ENCODE peak calls at places on chromosome 4, in ten cellular contexts. U is sigmoid colon, D is transverse colon, N is K562, X is GM23338, G is suprapubic skin, I is spleen, T is H1, S is HCT116, L is upper lobe of left lung. W is an unnamed sample.

GRCh38 chr4:153014460-153014859 is 78.3 kb downstream of the FHDC1 start:
- DNase-seq in T (no peak), N (no peak), L (no peak), U (no peak), D (no peak), S (no peak), I (no peak), X (no peak), G (no peak), W (no peak)

GRCh38 chr4:3665360-3665891 is 100.8 kb upstream of the ADRA2C start:
- DNase-seq in N (no peak), S (no peak), U (no peak), I (no peak), T (no peak), X (no peak), G (no peak), D (no peak), L (no peak), W (no peak)

GRCh38 chr4:43732829-43733426 is 715.7 kb downstream of the KCTD8 start:
- DNase-seq in X (no peak), N (no peak), T (no peak), I (no peak), U (no peak), D (no peak), S (no peak), G (no peak), L (no peak), W (no peak)

GRCh38 chr4:66649236-66649635 is 896.1 kb downstream of the CENPC start:
- DNase-seq in X (no peak), T (no peak), I (no peak), N (no peak), G (no peak), D (no peak), L (no peak), S (no peak), U (no peak), W (no peak)

GRCh38 chr4:176198316-176198903 is 3.0 kb upstream of the SPATA4 start:
- DNase-seq in G (no peak), D (peak; percentile 25), N (no peak), X (peak; percentile 65), U (peak; percentile 30), S (no peak), L (no peak), T (no peak), I (no peak), W (no peak)

GRCh38 chr4:169484485-169484884 is 127.9 kb downstream of the NEK1 start:
- DNase-seq in S (no peak), I (no peak), X (peak; percentile 7), N (no peak), D (no peak), G (no peak), U (no peak), L (no peak), T (no peak), W (no peak)

GRCh38 chr4:143359794-143360193 is 23.1 kb downstream of the GAB1 start:
- DNase-seq in T (no peak), L (no peak), X (no peak), U (no peak), G (no peak), S (no peak), D (no peak), I (no peak), N (no peak), W (no peak)

GRCh38 chr4:5524900-5525299 is 183.5 kb downstream of the EVC2 start:
- DNase-seq in U (no peak), S (no peak), L (no peak), I (no peak), D (no peak), N (no peak), G (no peak), T (no peak), X (peak; percentile 8), W (no peak)

GRCh38 chr4:52640808-52641595 is 18.1 kb downstream of the USP46 start:
- DNase-seq in X (no peak), T (no peak), D (no peak), N (no peak), S (peak; percentile 53), I (no peak), G (no peak), U (no peak), L (no peak), W (no peak)

GRCh38 chr4:142778430-142778829 is 67.7 kb downstream of the INPP4B start:
- DNase-seq in N (no peak), I (no peak), X (no peak), D (no peak), G (no peak), U (no peak), L (no peak), S (no peak), T (no peak), W (no peak)

GRCh38 chr4:183823394-183823793 is 81.7 kb upstream of the STOX2 start:
- DNase-seq in S (no peak), L (no peak), I (no peak), X (no peak), N (no peak), T (no peak), G (no peak), D (peak; percentile 44), U (no peak), W (no peak)

GRCh38 chr4:88818650-88819470 is 121.2 kb upstream of the NAP1L5 start:
- DNase-seq in L (no peak), D (peak; percentile 71), T (no peak), N (no peak), I (no peak), X (peak; percentile 76), S (peak; percentile 31), G (no peak), U (peak; percentile 75), W (no peak)

GRCh38 chr4:88827442-88827841 is 129.8 kb upstream of the NAP1L5 start:
- DNase-seq in G (no peak), L (no peak), T (no peak), X (no peak), I (no peak), D (no peak), N (no peak), U (no peak), S (no peak), W (no peak)

GRCh38 chr4:88820723-88821368 is 123.2 kb upstream of the NAP1L5 start:
- DNase-seq in I (no peak), U (no peak), G (no peak), X (peak; percentile 12), L (no peak), N (no peak), D (no peak), T (no peak), S (no peak), W (no peak)

GRCh38 chr4:88822034-88822433 is 124.4 kb upstream of the NAP1L5 start:
- DNase-seq in N (no peak), G (no peak), I (no peak), D (no peak), L (no peak), X (no peak), T (no peak), S (no peak), U (no peak), W (no peak)

GRCh38 chr4:88823058-88823919 is 125.7 kb upstream of the NAP1L5 start:
- DNase-seq in G (peak; percentile 90), T (peak; percentile 59), S (peak; percentile 29), X (peak; percentile 88), L (no peak), I (peak; percentile 91), N (peak; percentile 74), U (peak; percentile 97), D (peak; percentile 90), W (no peak)
- TF ChIP-seq POLR2AphosphoS5 in G (no peak), T (no peak), S (no peak), X (no peak), L (peak; percentile 48), I (peak; percentile 79), N (peak; percentile 50), U (peak; percentile 80), D (peak; percentile 95), W (no peak)

GRCh38 chr4:124940387-124940786 is 227.9 kb upstream of the ANKRD50 start:
- DNase-seq in T (no peak), U (no peak), D (no peak), N (no peak), S (peak; percentile 62), X (no peak), L (no peak), I (no peak), G (no peak), W (no peak)
- TF ChIP-seq POLR2AphosphoS5 in T (no peak), U (peak; percentile 23), D (peak; percentile 11), N (no peak), S (no peak), X (no peak), L (no peak), I (no peak), G (no peak), W (no peak)

GRCh38 chr4:124433044-124433443 is 279.5 kb downstream of the ANKRD50 start:
- DNase-seq in I (no peak), G (no peak), L (no peak), N (no peak), S (no peak), D (no peak), U (no peak), T (no peak), X (no peak), W (no peak)
- TF ChIP-seq POLR2AphosphoS5 in I (no peak), G (no peak), L (no peak), N (no peak), S (no peak), D (no peak), U (no peak), T (no peak), X (no peak), W (no peak)

GRCh38 chr4:26323807-26324206 is 3.0 kb downstream of the RBPJ start:
- DNase-seq in I (no peak), G (no peak), T (no peak), L (no peak), U (no peak), D (no peak), X (no peak), N (no peak), S (no peak), W (no peak)

GRCh38 chr4:26325191-26325590 is 4.4 kb downstream of the RBPJ start:
- DNase-seq in D (no peak), N (no peak), X (peak; percentile 70), S (peak; percentile 35), L (no peak), U (no peak), I (no peak), T (no peak), G (no peak), W (no peak)

GRCh38 chr4:26330186-26330787 is 9.5 kb downstream of the RBPJ start:
- DNase-seq in L (no peak), U (no peak), D (no peak), N (peak; percentile 30), S (peak; percentile 53), T (no peak), G (no peak), X (peak; percentile 83), I (no peak), W (no peak)

GRCh38 chr4:26330946-26331345 is 10.1 kb downstream of the RBPJ start:
- DNase-seq in S (no peak), D (no peak), N (no peak), L (no peak), T (no peak), U (no peak), G (no peak), X (peak; percentile 71), I (no peak), W (no peak)

DNA sequence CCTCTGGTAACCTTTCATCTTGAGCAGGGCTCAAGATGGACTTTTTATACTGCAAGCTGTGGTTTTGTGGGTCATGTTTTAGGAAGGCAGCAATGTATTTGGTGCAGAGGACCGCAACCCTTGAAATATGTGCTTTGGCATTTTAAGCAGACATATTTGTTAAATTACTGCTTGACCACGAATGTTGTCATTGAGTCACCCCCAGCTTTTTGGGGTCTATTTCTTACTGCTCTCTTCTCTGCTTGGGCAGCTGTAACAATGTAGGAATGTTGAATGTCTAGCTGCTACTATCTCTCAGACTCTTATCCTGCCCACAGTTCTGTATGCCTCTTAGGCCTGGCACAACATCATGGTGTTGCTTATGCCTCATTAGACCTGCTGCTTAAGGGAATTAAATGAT is 6.0 kb downstream of the RBPJ start:
- DNase-seq in I (no peak), U (no peak), D (no peak), S (no peak), G (no peak), T (no peak), L (no peak), X (no peak), N (no peak), W (no peak)
- TF ChIP-seq POLR2AphosphoS5 in I (no peak), U (no peak), D (no peak), S (no peak), G (no peak), T (no peak), L (no peak), X (no peak), N (no peak), W (no peak)